ENCODE peak calls at places on chromosomes 7 and 10, in nine cellular contexts. M is astrocyte of the spinal cord, P is cardiac muscle cell, O is body of pancreas, C is epithelial cell of proximal tubule, Y is DND-41, F is adrenal gland, H is IMR-90, T is stomach. G is an unnamed sample.

GRCh38 chr10:50561816-50562215 is 61.9 kb downstream of the SGMS1 start:
- DNase-seq in T (no peak), F (no peak), H (no peak), Y (no peak), M (no peak), O (peak), P (no peak), C (no peak), G (peak)

GRCh38 chr10:100828744-100829102 is 83.3 kb downstream of the PAX2 start:
- DNase-seq in F (no peak), T (no peak), O (peak), M (no peak), Y (no peak), C (no peak), H (no peak), P (no peak), G (peak)

GRCh38 chr7:36300696-36301350 is 88.8 kb upstream of the ANLN start:
- DNase-seq in P (peak), M (no peak), C (no peak), T (peak), Y (no peak), H (no peak), O (no peak), F (no peak), G (no peak)

GRCh38 chr7:137970263-137970975 is 31.5 kb downstream of the CREB3L2 start:
- DNase-seq in Y (no peak), O (peak), T (peak), F (no peak), H (peak), P (peak), C (no peak), M (peak), G (no peak)

GRCh38 chr7:129970816-129971215 is 18.1 kb upstream of the UBE2H start:
- DNase-seq in M (no peak), T (peak), O (no peak), H (no peak), C (no peak), F (no peak), P (no peak), Y (no peak), G (no peak)

GRCh38 chr7:142496545-142496991 is 238.7 kb upstream of the PRSS58 start:
- DNase-seq in Y (peak), F (no peak), P (peak), O (no peak), C (no peak), M (peak), T (no peak), H (peak), G (peak)

GRCh38 chr10:78899996-78900714 is 168.6 kb upstream of the ZMIZ1 start:
- DNase-seq in P (peak), C (no peak), O (peak), M (no peak), Y (no peak), T (no peak), F (no peak), H (no peak), G (no peak)

GRCh38 chr10:86073199-86073977 is 293.2 kb downstream of the GRID1 start:
- DNase-seq in M (no peak), Y (no peak), H (no peak), C (no peak), T (peak), F (no peak), P (no peak), O (no peak), G (peak)

GRCh38 chr7:36010656-36011587 is 142.1 kb upstream of the EEPD1 start:
- DNase-seq in P (no peak), F (no peak), H (no peak), M (no peak), C (no peak), T (no peak), O (no peak), Y (no peak), G (no peak)

GRCh38 chr7:114789942-114790341 is 132.0 kb upstream of the MDFIC start:
- DNase-seq in C (peak), Y (no peak), F (no peak), T (no peak), O (no peak), H (peak), P (peak), M (peak), G (no peak)

GRCh38 chr7:137287651-137288258 is 55.8 kb downstream of the PTN start:
- DNase-seq in C (no peak), T (no peak), O (no peak), Y (no peak), F (no peak), H (peak), M (no peak), P (peak), G (no peak)

GRCh38 chr7:110600983-110601382 is 489.9 kb upstream of the LRRN3 start:
- DNase-seq in H (no peak), T (no peak), C (no peak), O (no peak), P (no peak), F (no peak), M (no peak), Y (no peak), G (no peak)

GRCh38 chr7:40232242-40232929 is 97.6 kb downstream of the SUGCT start:
- DNase-seq in F (peak), Y (peak), T (no peak), H (peak), C (no peak), O (peak), M (peak), P (peak), G (no peak)

GRCh38 chr7:129343099-129343700 is 91.0 kb upstream of the STRIP2 start:
- DNase-seq in T (no peak), M (peak), H (peak), O (no peak), P (peak), Y (peak), C (peak), F (no peak), G (peak)

GRCh38 chr10:97543025-97543546 is 29.5 kb upstream of the ANKRD2 start:
- DNase-seq in O (peak), H (peak), F (peak), M (peak), Y (peak), C (no peak), P (peak), T (peak), G (peak)

GRCh38 chr10:546451-546850 is 143.0 kb downstream of the DIP2C start:
- DNase-seq in C (no peak), H (no peak), P (no peak), T (no peak), F (no peak), M (no peak), Y (no peak), O (no peak), G (no peak)

GRCh38 chr7:97313900-97314299 is 196.4 kb downstream of the SDHAF3 start:
- DNase-seq in T (no peak), C (no peak), Y (no peak), H (no peak), P (no peak), O (no peak), F (no peak), M (no peak), G (no peak)

GRCh38 chr10:87685832-87686589 is 26.3 kb downstream of the PAPSS2 start:
- DNase-seq in C (no peak), H (no peak), O (no peak), M (no peak), P (peak), T (no peak), F (no peak), Y (no peak), G (no peak)

GRCh38 chr7:159104188-159105030 is 40.3 kb downstream of the VIPR2 start:
- DNase-seq in T (no peak), F (no peak), Y (no peak), C (no peak), M (no peak), P (no peak), H (no peak), O (peak), G (peak)

GRCh38 chr7:145978769-145979168 is 137.8 kb upstream of the CNTNAP2 start:
- DNase-seq in Y (no peak), C (no peak), F (no peak), O (peak), P (no peak), M (no peak), H (no peak), T (no peak), G (no peak)

GRCh38 chr10:37488792-37489657 is 363.6 kb downstream of the ANKRD30A start:
- DNase-seq in F (peak), M (peak), O (no peak), P (no peak), Y (no peak), H (no peak), C (no peak), T (no peak), G (no peak)

GRCh38 chr7:4202154-4202553 is 479.9 kb upstream of the FOXK1 start:
- DNase-seq in M (no peak), T (no peak), Y (no peak), F (no peak), P (no peak), C (no peak), H (no peak), O (no peak), G (no peak)

GRCh38 chr7:127993987-127994386 is 37.2 kb downstream of the LRRC4 start:
- DNase-seq in M (no peak), H (no peak), O (no peak), T (no peak), Y (no peak), F (no peak), P (no peak), C (no peak), G (no peak)

GRCh38 chr7:1844956-1845390 is 174.9 kb downstream of the ELFN1 start:
- DNase-seq in C (no peak), Y (no peak), F (no peak), H (no peak), P (no peak), T (no peak), O (peak), M (no peak), G (no peak)

GRCh38 chr10:95445837-95446347 is 115.3 kb downstream of the SORBS1 start:
- DNase-seq in F (peak), T (peak), M (peak), C (peak), H (peak), O (peak), Y (peak), P (peak), G (peak)

GRCh38 chr10:100908378-100908777 is 4.4 kb upstream of the SLF2 start:
- DNase-seq in C (no peak), O (no peak), Y (no peak), T (no peak), P (no peak), H (no peak), F (no peak), M (no peak), G (no peak)

GRCh38 chr7:19128856-19129255 is 11.4 kb upstream of the TWIST1 start:
- DNase-seq in C (no peak), H (peak), M (no peak), O (no peak), F (no peak), T (no peak), P (no peak), Y (no peak), G (no peak)

GRCh38 chr7:80428161-80429054 is 83.5 kb downstream of the GNAT3 start:
- DNase-seq in P (peak), M (peak), T (no peak), H (peak), C (peak), Y (no peak), O (peak), F (peak), G (peak)

GRCh38 chr7:37284805-37285211 is 163.9 kb downstream of the ELMO1 start:
- DNase-seq in T (no peak), M (no peak), F (peak), O (peak), C (no peak), H (no peak), P (peak), Y (peak), G (peak)

GRCh38 chr10:72449842-72450495 is 95.2 kb upstream of the DNAJB12 start:
- DNase-seq in Y (no peak), T (peak), O (no peak), H (no peak), C (no peak), P (no peak), M (no peak), F (no peak), G (no peak)

GRCh38 chr7:330554-331230 is 40.7 kb downstream of the FOXL3 start:
- DNase-seq in H (no peak), C (no peak), M (no peak), Y (no peak), F (no peak), O (no peak), P (no peak), T (no peak), G (no peak)

GRCh38 chr10:32446701-32447406 is 914 bp downstream of the CCDC7 start:
- DNase-seq in M (peak), C (no peak), Y (peak), T (no peak), F (no peak), O (no peak), P (peak), H (peak), G (no peak)

GRCh38 chr10:92699518-92700272 is 9.9 kb downstream of the HHEX start:
- DNase-seq in T (no peak), M (peak), H (peak), F (peak), Y (peak), O (peak), C (no peak), P (peak), G (peak)

GRCh38 chr10:52566471-52567246 is 205.9 kb downstream of the MBL2 start:
- DNase-seq in O (no peak), C (no peak), F (no peak), H (peak), Y (no peak), P (peak), T (no peak), M (peak), G (peak)
- H3K4me3 ChIP-seq in O (no peak), C (no peak), F (no peak), H (no peak), Y (no peak), P (no peak), T (no peak), M (no peak), G (no peak)

DNA sequence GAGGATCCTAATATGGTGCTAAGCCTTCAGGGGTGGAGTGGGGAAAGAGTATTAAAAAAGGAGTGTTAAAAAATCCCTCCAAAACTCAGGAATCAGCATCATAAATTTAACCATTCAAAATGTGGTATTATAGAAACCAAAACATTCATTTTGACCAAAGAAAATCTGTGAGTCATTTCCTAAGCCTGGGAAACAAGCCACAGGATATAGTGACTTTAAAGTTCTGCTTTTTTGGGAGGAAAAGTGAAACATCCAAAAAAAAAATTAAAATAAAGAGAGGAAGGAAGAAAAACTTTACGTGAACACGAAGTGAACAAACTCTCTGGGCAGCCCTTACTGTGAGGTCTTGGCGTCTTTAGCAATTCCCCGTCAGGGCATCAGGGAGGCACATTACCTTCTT is 74.0 kb upstream of the GSDME start:
- DNase-seq in C (no peak), Y (no peak), P (peak), H (peak), O (no peak), M (peak), F (no peak), T (no peak), G (no peak)
- H3K4me3 ChIP-seq in C (no peak), Y (no peak), P (no peak), H (no peak), O (no peak), M (no peak), F (no peak), T (no peak), G (no peak)

GRCh38 chr7:69739906-69740545 is 141.8 kb downstream of the AUTS2 start:
- DNase-seq in H (no peak), C (no peak), F (peak), P (peak), Y (no peak), O (peak), T (no peak), M (peak), G (no peak)

GRCh38 chr7:69738396-69738889 is 140.2 kb downstream of the AUTS2 start:
- DNase-seq in H (no peak), F (no peak), Y (peak), C (no peak), O (peak), P (peak), M (peak), T (no peak), G (no peak)

GRCh38 chr7:69742237-69742636 is 144.0 kb downstream of the AUTS2 start:
- DNase-seq in Y (no peak), H (no peak), F (no peak), O (no peak), P (no peak), T (no peak), M (no peak), C (no peak), G (no peak)

GRCh38 chr7:69736411-69736810 is 138.1 kb downstream of the AUTS2 start:
- DNase-seq in H (no peak), P (no peak), T (no peak), M (no peak), F (no peak), Y (no peak), O (no peak), C (no peak), G (no peak)

GRCh38 chr7:69739182-69739581 is 140.9 kb downstream of the AUTS2 start:
- DNase-seq in Y (peak), T (no peak), P (no peak), H (no peak), C (no peak), F (no peak), O (peak), M (no peak), G (no peak)
- H3K4me3 ChIP-seq in Y (no peak), T (no peak), P (no peak), H (no peak), C (no peak), F (no peak), O (no peak), M (no peak), G (no peak)

GRCh38 chr10:113340255-113340654 is 212.6 kb upstream of the HABP2 start:
- DNase-seq in O (no peak), M (no peak), H (no peak), C (no peak), Y (no peak), T (no peak), F (no peak), P (no peak), G (no peak)
- H3K4me3 ChIP-seq in O (no peak), M (no peak), H (no peak), C (no peak), Y (no peak), T (no peak), F (no peak), P (no peak), G (no peak)

GRCh38 chr10:22932626-22933370 is 4.9 kb downstream of the ARMC3 start:
- DNase-seq in P (no peak), F (no peak), C (no peak), O (no peak), H (no peak), Y (no peak), M (no peak), T (no peak), G (no peak)
- H3K4me3 ChIP-seq in P (no peak), F (no peak), C (no peak), O (no peak), H (no peak), Y (no peak), M (no peak), T (no peak), G (no peak)

GRCh38 chr10:9342865-9343450 is 1288.5 kb downstream of the GATA3 start:
- DNase-seq in M (peak), F (no peak), O (no peak), Y (peak), P (peak), C (no peak), T (no peak), H (peak), G (peak)
- H3K4me3 ChIP-seq in M (no peak), F (no peak), O (no peak), Y (no peak), P (no peak), C (no peak), T (no peak), H (no peak), G (no peak)

GRCh38 chr7:50308301-50309129 is 4.0 kb downstream of the IKZF1 start:
- DNase-seq in P (no peak), H (no peak), Y (peak), M (no peak), O (no peak), T (no peak), C (no peak), F (no peak), G (no peak)

GRCh38 chr7:50307368-50308012 is 3.0 kb downstream of the IKZF1 start:
- DNase-seq in M (no peak), Y (peak), T (no peak), H (no peak), O (no peak), F (no peak), P (no peak), C (no peak), G (no peak)

GRCh38 chr7:50309130-50309478 is 4.6 kb downstream of the IKZF1 start:
- DNase-seq in H (no peak), Y (no peak), P (no peak), F (no peak), O (no peak), M (no peak), C (no peak), T (no peak), G (no peak)

GRCh38 chr7:50310361-50310760 is 5.8 kb downstream of the IKZF1 start:
- DNase-seq in F (no peak), O (no peak), T (no peak), M (no peak), H (no peak), Y (peak), C (no peak), P (no peak), G (no peak)

DNA sequence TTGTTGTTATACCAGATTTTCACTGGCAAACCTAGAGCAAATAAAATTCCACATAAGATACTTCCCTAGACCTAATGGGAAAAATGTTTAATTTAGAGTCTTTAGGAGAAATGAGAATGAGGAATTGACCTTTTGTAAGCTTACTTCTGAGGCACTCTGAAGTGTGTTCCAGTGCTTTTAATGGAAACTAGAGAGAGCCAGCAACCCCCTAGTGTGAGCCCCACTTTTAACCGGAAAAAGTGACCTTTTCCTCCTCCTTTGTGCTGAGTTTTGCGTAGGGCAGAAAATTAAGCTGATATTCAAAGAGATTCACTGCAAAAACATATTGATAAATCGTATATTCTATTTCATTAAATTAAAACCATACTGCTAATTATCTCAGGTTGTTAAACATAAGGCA is 5.2 kb downstream of the IKZF1 start:
- DNase-seq in C (no peak), H (no peak), P (no peak), M (no peak), F (no peak), O (no peak), Y (no peak), T (no peak), G (no peak)
- H3K4me3 ChIP-seq in C (no peak), H (no peak), P (no peak), M (no peak), F (no peak), O (no peak), Y (no peak), T (no peak), G (no peak)

G was measured in H7.